ENCODE peak calls at places on chromosomes 5 and 9, in eight cellular contexts. One of them, this sample, is unnamed.

GRCh38 chr5:15203376-15203775 is 296.6 kb upstream of the FBXL7 start:
- DNase-seq in activated CD4-positive, alpha-beta T cell treated with anti-CD3 and anti-CD28 coated beads for 36 hours: no peak
- DNase-seq in NCI-H1417: no peak
- DNase-seq in HS-27A: peak; percentile 22
- DNase-seq in NCI-H146: no peak
- DNase-seq in kidney: no peak
- DNase-seq in hepatocyte: no peak
- DNase-seq in amniotic stem cell: no peak
- DNase-seq in this sample: peak; percentile 67

GRCh38 chr5:93735378-93735777 is 6.0 kb downstream of the POU5F2 start:
- DNase-seq in activated CD4-positive, alpha-beta T cell treated with anti-CD3 and anti-CD28 coated beads for 36 hours: no peak
- DNase-seq in NCI-H1417: no peak
- DNase-seq in HS-27A: no peak
- DNase-seq in NCI-H146: no peak
- DNase-seq in kidney: no peak
- DNase-seq in hepatocyte: no peak
- DNase-seq in amniotic stem cell: no peak
- DNase-seq in this sample: no peak

GRCh38 chr9:117084221-117084620 is 330.6 kb downstream of the ASTN2 start:
- DNase-seq in activated CD4-positive, alpha-beta T cell treated with anti-CD3 and anti-CD28 coated beads for 36 hours: no peak
- DNase-seq in NCI-H1417: no peak
- DNase-seq in HS-27A: no peak
- DNase-seq in NCI-H146: no peak
- DNase-seq in kidney: no peak
- DNase-seq in hepatocyte: no peak
- DNase-seq in amniotic stem cell: no peak
- DNase-seq in this sample: no peak

GRCh38 chr9:137828527-137829259 is 48.9 kb upstream of the CACNA1B start:
- DNase-seq in activated CD4-positive, alpha-beta T cell treated with anti-CD3 and anti-CD28 coated beads for 36 hours: peak; percentile 45
- DNase-seq in NCI-H1417: peak; percentile 52
- DNase-seq in HS-27A: no peak
- DNase-seq in NCI-H146: no peak
- DNase-seq in kidney: no peak
- DNase-seq in hepatocyte: peak; percentile 48
- DNase-seq in amniotic stem cell: no peak
- DNase-seq in this sample: no peak

GRCh38 chr5:464446-464842 is 21.5 kb downstream of the EXOC3 start:
- DNase-seq in activated CD4-positive, alpha-beta T cell treated with anti-CD3 and anti-CD28 coated beads for 36 hours: peak; percentile 8
- DNase-seq in NCI-H1417: no peak
- DNase-seq in HS-27A: no peak
- DNase-seq in NCI-H146: no peak
- DNase-seq in kidney: peak; percentile 57
- DNase-seq in hepatocyte: no peak
- DNase-seq in amniotic stem cell: no peak
- DNase-seq in this sample: no peak

GRCh38 chr5:136103118-136103517 is 29.5 kb upstream of the SMAD5 start:
- DNase-seq in activated CD4-positive, alpha-beta T cell treated with anti-CD3 and anti-CD28 coated beads for 36 hours: no peak
- DNase-seq in NCI-H1417: no peak
- DNase-seq in HS-27A: no peak
- DNase-seq in NCI-H146: no peak
- DNase-seq in kidney: no peak
- DNase-seq in hepatocyte: no peak
- DNase-seq in amniotic stem cell: no peak
- DNase-seq in this sample: no peak

GRCh38 chr9:127763918-127764384 is 14.5 kb downstream of the SH2D3C start:
- DNase-seq in activated CD4-positive, alpha-beta T cell treated with anti-CD3 and anti-CD28 coated beads for 36 hours: peak; percentile 69
- DNase-seq in NCI-H1417: no peak
- DNase-seq in HS-27A: no peak
- DNase-seq in NCI-H146: no peak
- DNase-seq in kidney: no peak
- DNase-seq in hepatocyte: no peak
- DNase-seq in amniotic stem cell: no peak
- DNase-seq in this sample: no peak

GRCh38 chr9:136725612-136726011 is 13.2 kb downstream of the DIPK1B start:
- DNase-seq in activated CD4-positive, alpha-beta T cell treated with anti-CD3 and anti-CD28 coated beads for 36 hours: no peak
- DNase-seq in NCI-H1417: no peak
- DNase-seq in HS-27A: no peak
- DNase-seq in NCI-H146: no peak
- DNase-seq in kidney: no peak
- DNase-seq in hepatocyte: peak; percentile 65
- DNase-seq in amniotic stem cell: peak; percentile 41
- DNase-seq in this sample: no peak

GRCh38 chr5:445591-445990 is 2.6 kb downstream of the EXOC3 start:
- DNase-seq in activated CD4-positive, alpha-beta T cell treated with anti-CD3 and anti-CD28 coated beads for 36 hours: no peak
- DNase-seq in NCI-H1417: no peak
- DNase-seq in HS-27A: no peak
- DNase-seq in NCI-H146: no peak
- DNase-seq in kidney: peak; percentile 31
- DNase-seq in hepatocyte: no peak
- DNase-seq in amniotic stem cell: no peak
- DNase-seq in this sample: no peak

GRCh38 chr5:178249191-178249989 is 16.8 kb upstream of the PHYKPL start:
- DNase-seq in activated CD4-positive, alpha-beta T cell treated with anti-CD3 and anti-CD28 coated beads for 36 hours: peak; percentile 44
- DNase-seq in NCI-H1417: no peak
- DNase-seq in HS-27A: no peak
- DNase-seq in NCI-H146: no peak
- DNase-seq in kidney: peak; percentile 69
- DNase-seq in hepatocyte: no peak
- DNase-seq in amniotic stem cell: no peak
- DNase-seq in this sample: no peak

GRCh38 chr5:123835421-123835820 is 323.4 kb downstream of the CSNK1G3 start:
- DNase-seq in activated CD4-positive, alpha-beta T cell treated with anti-CD3 and anti-CD28 coated beads for 36 hours: no peak
- DNase-seq in NCI-H1417: no peak
- DNase-seq in HS-27A: no peak
- DNase-seq in NCI-H146: no peak
- DNase-seq in kidney: no peak
- DNase-seq in hepatocyte: no peak
- DNase-seq in amniotic stem cell: no peak
- DNase-seq in this sample: no peak

GRCh38 chr9:136740491-136740890 is 2.2 kb downstream of the LCN10 start:
- DNase-seq in activated CD4-positive, alpha-beta T cell treated with anti-CD3 and anti-CD28 coated beads for 36 hours: no peak
- DNase-seq in NCI-H1417: no peak
- DNase-seq in HS-27A: no peak
- DNase-seq in NCI-H146: no peak
- DNase-seq in kidney: peak; percentile 77
- DNase-seq in hepatocyte: no peak
- DNase-seq in amniotic stem cell: no peak
- DNase-seq in this sample: no peak

This sample was measured in HS-5.